ENCODE peak calls at places on chromosomes 13 and 19, in six cellular contexts. U is IMR-90, M is H1, K is mesenchymal stem cell, X is trophoblast cell, F is neuronal stem cell. P is an unnamed sample.

GRCh38 chr19:16527971-16528521 is 14.2 kb downstream of the CHERP start:
- DNase-seq in U (no peak), M (peak), K (peak), X (peak), F (no peak), P (peak)

GRCh38 chr19:37931941-37932655 is 25.1 kb downstream of the SIPA1L3 start:
- DNase-seq in U (peak), M (peak), K (peak), X (peak), F (peak), P (peak)

GRCh38 chr19:10764340-10764894 is 46.5 kb downstream of the DNM2 start:
- DNase-seq in U (no peak), M (no peak), K (no peak), X (no peak), F (no peak), P (no peak)

GRCh38 chr13:36124236-36124822 is 6.9 kb downstream of the DCLK1 start:
- DNase-seq in U (peak), M (no peak), K (no peak), X (no peak), F (no peak), P (no peak)

GRCh38 chr13:95641291-95641811 is 3.2 kb downstream of the DZIP1 start:
- DNase-seq in U (peak), M (peak), K (peak), X (no peak), F (no peak), P (peak)

GRCh38 chr19:2769218-2769617 is 13.9 kb downstream of the SGTA start:
- DNase-seq in U (no peak), M (no peak), K (no peak), X (no peak), F (no peak), P (no peak)

GRCh38 chr13:30974350-30974749 is 41.9 kb downstream of the TEX26 start:
- DNase-seq in U (no peak), M (no peak), K (no peak), X (no peak), F (no peak), P (no peak)

GRCh38 chr13:33146843-33147611 is 130.8 kb downstream of the KL start:
- DNase-seq in U (no peak), M (no peak), K (no peak), X (no peak), F (no peak), P (no peak)

GRCh38 chr19:3135961-3136683 is at the start of gene GNA15:
- DNase-seq in U (no peak), M (no peak), K (no peak), X (peak), F (no peak), P (no peak)

GRCh38 chr19:46049597-46049996 is 8.8 kb upstream of the IGFL4 start:
- DNase-seq in U (no peak), M (peak), K (no peak), X (no peak), F (no peak), P (peak)

GRCh38 chr13:21567714-21568113 is 36.3 kb downstream of the MICU2 start:
- DNase-seq in U (peak), M (no peak), K (no peak), X (no peak), F (no peak), P (no peak)

GRCh38 chr19:2587001-2587719 is 111.2 kb downstream of the GADD45B start:
- DNase-seq in U (peak), M (no peak), K (peak), X (no peak), F (no peak), P (peak)

GRCh38 chr19:15421726-15422260 is 3.0 kb upstream of the AKAP8L start:
- DNase-seq in U (no peak), M (no peak), K (no peak), X (no peak), F (no peak), P (no peak)

GRCh38 chr19:11657307-11657706 is 60.0 kb downstream of the ZNF627 start:
- DNase-seq in U (no peak), M (no peak), K (no peak), X (no peak), F (no peak), P (no peak)

GRCh38 chr19:13839938-13840750 is 36.8 kb upstream of the NANOS3 start:
- DNase-seq in U (peak), M (no peak), K (peak), X (peak), F (no peak), P (peak)

GRCh38 chr19:29789007-29789406 is 22.8 kb upstream of the CCNE1 start:
- DNase-seq in U (no peak), M (no peak), K (peak), X (peak), F (no peak), P (no peak)

GRCh38 chr19:2355168-2356035 is 4.7 kb upstream of the TMPRSS9 start:
- DNase-seq in U (no peak), M (no peak), K (no peak), X (no peak), F (no peak), P (no peak)

DNA sequence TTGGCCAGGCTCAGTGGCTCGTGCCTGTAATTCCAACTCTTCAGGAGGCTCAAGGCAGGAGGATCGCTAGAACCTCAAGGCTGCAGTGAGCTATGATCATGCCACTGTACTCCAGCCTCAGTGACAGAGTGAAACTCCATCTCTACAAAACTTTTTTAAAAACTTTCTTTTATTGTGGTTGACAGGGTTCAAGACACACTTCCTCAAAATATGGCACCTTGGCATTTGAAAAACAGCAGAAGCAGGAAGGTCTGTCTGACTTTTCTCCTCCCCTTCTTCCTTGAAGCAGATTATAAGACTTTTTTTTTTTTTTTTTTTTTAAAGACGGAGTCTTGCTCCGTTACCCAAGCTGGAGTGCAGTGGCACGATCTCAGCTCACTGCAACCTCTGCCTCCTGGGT is 100.3 kb downstream of the TM9SF2 start:
- DNase-seq in U (no peak), M (no peak), K (no peak), X (no peak), F (no peak), P (no peak)
- H3K23ac ChIP-seq in U (no peak), M (no peak), K (no peak), X (no peak), F (no peak), P (no peak)

DNA sequence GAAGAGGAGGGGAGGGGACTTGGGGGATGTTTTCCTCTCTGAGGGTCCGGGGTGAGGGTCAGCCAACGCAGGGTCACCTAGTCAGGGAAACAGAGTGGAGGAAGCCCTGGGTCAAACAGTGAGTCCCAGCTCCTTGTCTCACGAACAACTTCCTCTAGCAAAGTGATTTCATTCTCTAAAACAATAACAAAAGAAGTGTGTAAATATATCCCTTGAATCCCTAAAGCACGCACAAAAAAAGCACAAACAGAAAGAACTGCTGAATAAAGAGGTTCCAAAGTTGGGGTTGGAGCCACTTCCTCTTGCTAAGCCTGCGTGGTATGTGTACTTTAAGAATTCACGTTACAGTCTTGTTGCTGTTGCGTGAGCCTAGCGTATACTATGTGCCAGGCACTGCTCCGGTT is 1.5 kb upstream of the C5AR2 start:
- DNase-seq in U (peak), M (no peak), K (peak), X (peak), F (no peak), P (no peak)
- H2AFZ ChIP-seq in U (peak), M (no peak), K (no peak), X (no peak), F (peak), P (no peak)

GRCh38 chr13:113367020-113367560 is 3.2 kb upstream of the GRTP1 start:
- DNase-seq in U (no peak), M (peak), K (no peak), X (no peak), F (no peak), P (no peak)

GRCh38 chr13:113366031-113366588 is 2.2 kb upstream of the GRTP1 start:
- DNase-seq in U (peak), M (peak), K (no peak), X (no peak), F (no peak), P (no peak)

GRCh38 chr13:113365551-113365971 is 1.6 kb upstream of the GRTP1 start:
- DNase-seq in U (no peak), M (peak), K (no peak), X (no peak), F (no peak), P (no peak)

GRCh38 chr13:113364371-113364932 is 522 bp upstream of the GRTP1 start:
- DNase-seq in U (no peak), M (no peak), K (no peak), X (no peak), F (peak), P (no peak)

DNA sequence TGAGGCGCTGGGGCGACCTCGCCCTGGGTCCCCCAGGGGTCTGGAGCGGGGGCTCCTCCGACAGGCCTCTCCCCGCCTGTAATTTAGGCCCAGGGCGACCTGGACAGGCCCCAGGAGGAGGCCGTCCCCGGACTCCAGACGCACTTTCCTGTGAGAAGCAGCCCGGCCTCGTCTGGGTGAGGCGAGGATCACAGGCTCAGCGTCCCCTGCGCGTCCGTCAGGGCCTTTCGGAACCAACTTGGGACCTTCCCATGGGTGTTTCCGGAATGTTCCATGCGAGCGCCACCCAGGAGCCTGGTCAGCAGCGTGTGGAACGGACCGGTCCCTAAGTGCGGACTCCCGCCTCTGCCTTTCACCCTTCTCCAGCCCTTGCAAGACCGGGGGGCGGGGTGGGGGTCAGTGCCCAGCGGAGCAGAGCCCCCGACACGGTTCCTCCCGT is 1.0 kb upstream of the GRTP1 start:
- DNase-seq in U (no peak), M (no peak), K (no peak), X (no peak), F (no peak), P (no peak)
- H3K23ac ChIP-seq in U (no peak), M (no peak), K (no peak), X (no peak), F (peak), P (no peak)

GRCh38 chr19:4879041-4879440 is 11.6 kb upstream of the PLIN3 start:
- DNase-seq in U (no peak), M (no peak), K (no peak), X (no peak), F (no peak), P (no peak)

GRCh38 chr19:4877753-4878490 is 10.5 kb upstream of the PLIN3 start:
- DNase-seq in U (no peak), M (peak), K (no peak), X (no peak), F (no peak), P (peak)

GRCh38 chr19:4873930-4874329 is 6.5 kb upstream of the PLIN3 start:
- DNase-seq in U (no peak), M (no peak), K (no peak), X (no peak), F (no peak), P (no peak)

DNA sequence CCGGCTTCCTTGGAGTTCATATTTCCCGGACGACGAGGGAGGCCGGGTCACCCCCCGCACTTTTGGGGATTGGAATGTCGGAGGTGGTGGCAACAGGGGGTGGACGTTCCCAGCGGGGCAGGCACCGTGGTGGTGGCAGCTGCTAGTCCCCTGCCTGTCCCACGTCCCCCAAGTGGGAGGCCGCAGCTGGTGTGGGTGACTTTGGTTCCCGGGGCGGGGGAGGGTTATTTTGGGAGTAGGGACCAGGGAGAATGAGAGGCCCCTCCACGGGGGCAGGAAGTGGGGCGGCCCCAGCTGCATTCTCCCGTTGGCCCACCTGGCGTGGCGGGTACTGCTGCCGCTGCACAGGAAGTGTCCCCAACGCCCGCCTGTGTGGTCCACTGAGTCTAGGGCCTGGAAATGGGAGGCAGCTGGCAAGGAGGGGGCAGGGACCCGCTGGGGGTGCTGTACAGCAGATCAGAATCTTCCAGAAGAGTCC is 11.1 kb upstream of the PLIN3 start:
- DNase-seq in U (no peak), M (peak), K (no peak), X (no peak), F (no peak), P (peak)
- H2AFZ ChIP-seq in U (peak), M (no peak), K (no peak), X (no peak), F (peak), P (no peak)

GRCh38 chr19:39196860-39197562 is at the start of gene NCCRP1:
- DNase-seq in U (no peak), M (peak), K (no peak), X (no peak), F (peak), P (peak)
- H3K23ac ChIP-seq in U (no peak), M (no peak), K (peak), X (no peak), F (peak), P (no peak)

P was measured in H9.